ENCODE peak calls at places on chromosome 17, in nine cellular contexts. L is G401, M is GM04503, F is DMS79, K is AML-193, H is posterior cingulate gyrus, N is kidney tubule cell, T is thyroid gland, R is NCI-H1417. G is an unnamed sample.

GRCh38 chr17:67689534-67690177 is 28.1 kb upstream of the NOL11 start:
- DNase-seq in L (peak; percentile 84), M (peak; percentile 13), F (peak; percentile 26), K (peak; percentile 66), H (no peak), N (peak; percentile 66), T (peak; percentile 48), R (peak; percentile 83), G (peak; percentile 56)

GRCh38 chr17:28842282-28843012 is at the start of gene FAM222B:
- DNase-seq in L (peak; percentile 86), M (no peak), F (peak; percentile 80), K (peak; percentile 81), H (peak; percentile 74), N (peak; percentile 87), T (peak; percentile 85), R (peak; percentile 94), G (peak; percentile 83)

GRCh38 chr17:17420035-17420434 is 56.8 kb upstream of the MED9 start:
- DNase-seq in L (no peak), M (no peak), F (no peak), K (no peak), H (no peak), N (no peak), T (peak; percentile 63), R (no peak), G (no peak)

GRCh38 chr17:57889892-57890856 is 40.3 kb upstream of the MRPS23 start:
- DNase-seq in L (peak; percentile 79), M (peak; percentile 64), F (no peak), K (peak; percentile 71), H (no peak), N (peak; percentile 94), T (peak; percentile 92), R (no peak), G (no peak)

GRCh38 chr17:50621562-50621961 is 13.1 kb upstream of the ABCC3 start:
- DNase-seq in L (peak; percentile 66), M (no peak), F (no peak), K (no peak), H (no peak), N (no peak), T (no peak), R (peak; percentile 25), G (no peak)

GRCh38 chr17:49497147-49498036 is 2.3 kb downstream of the NGFR start:
- DNase-seq in L (peak; percentile 18), M (no peak), F (no peak), K (no peak), H (no peak), N (peak; percentile 11), T (peak; percentile 41), R (peak; percentile 62), G (peak; percentile 22)

GRCh38 chr17:17719199-17719940 is 38.1 kb downstream of the RAI1 start:
- DNase-seq in L (no peak), M (no peak), F (no peak), K (no peak), H (no peak), N (no peak), T (no peak), R (no peak), G (no peak)

GRCh38 chr17:28727727-28728363 is 743 bp upstream of the NEK8 start:
- DNase-seq in L (peak; percentile 55), M (no peak), F (peak; percentile 56), K (peak; percentile 62), H (no peak), N (peak; percentile 94), T (peak; percentile 66), R (peak; percentile 85), G (peak; percentile 42)

GRCh38 chr17:37309051-37309450 is 66.7 kb upstream of the C17orf78 start:
- DNase-seq in L (no peak), M (no peak), F (no peak), K (no peak), H (no peak), N (no peak), T (no peak), R (no peak), G (no peak)

GRCh38 chr17:57672205-57672632 is 72.9 kb downstream of the CCDC182 start:
- DNase-seq in L (no peak), M (peak; percentile 32), F (no peak), K (peak; percentile 94), H (no peak), N (peak; percentile 81), T (no peak), R (no peak), G (no peak)

GRCh38 chr17:81569986-81570514 is 17.9 kb upstream of the FAAP100 start:
- DNase-seq in L (no peak), M (no peak), F (no peak), K (no peak), H (no peak), N (no peak), T (no peak), R (no peak), G (no peak)

GRCh38 chr17:79892457-79893236 is 53.4 kb upstream of the CBX4 start:
- DNase-seq in L (no peak), M (no peak), F (peak; percentile 75), K (no peak), H (no peak), N (no peak), T (no peak), R (peak; percentile 61), G (peak; percentile 78)

GRCh38 chr17:608911-609882 is 105.4 kb downstream of the VPS53 start:
- DNase-seq in L (no peak), M (no peak), F (no peak), K (no peak), H (no peak), N (no peak), T (no peak), R (no peak), G (no peak)

GRCh38 chr17:77783991-77784820 is 174.3 kb upstream of the TNRC6C start:
- DNase-seq in L (no peak), M (no peak), F (no peak), K (no peak), H (no peak), N (no peak), T (no peak), R (no peak), G (no peak)

GRCh38 chr17:8581002-8581658 is 49.4 kb downstream of the MYH10 start:
- DNase-seq in L (no peak), M (no peak), F (no peak), K (no peak), H (no peak), N (peak; percentile 55), T (no peak), R (peak; percentile 7), G (peak; percentile 74)

GRCh38 chr17:71331754-71332153 is 789.1 kb upstream of the SOX9 start:
- DNase-seq in L (no peak), M (no peak), F (no peak), K (no peak), H (no peak), N (no peak), T (no peak), R (no peak), G (no peak)

GRCh38 chr17:2289878-2290478 is 13.6 kb downstream of the SMG6 start:
- DNase-seq in L (no peak), M (no peak), F (no peak), K (no peak), H (no peak), N (no peak), T (no peak), R (no peak), G (no peak)

GRCh38 chr17:50200447-50201225 is 795 bp downstream of the COL1A1 start:
- DNase-seq in L (peak; percentile 70), M (no peak), F (peak; percentile 37), K (peak; percentile 80), H (peak; percentile 78), N (peak; percentile 91), T (peak; percentile 89), R (peak; percentile 82), G (peak; percentile 76)

GRCh38 chr17:6413073-6413472 is 21.8 kb downstream of the AIPL1 start:
- DNase-seq in L (peak; percentile 70), M (no peak), F (no peak), K (peak; percentile 12), H (no peak), N (peak; percentile 66), T (no peak), R (peak; percentile 64), G (no peak)

G was measured in NCI-H1105.